ENCODE peak calls at places on chromosomes 4 and X, in five cellular contexts. I is left lung, W is coronary artery, D is NCI-H2081, X is pulmonary artery endothelial cell. Q is an unnamed sample.

GRCh38 chr4:112973897-112974296 is 75.6 kb upstream of the ANK2 start:
- DNase-seq in D (peak; percentile 23), I (no peak), W (no peak), X (no peak), Q (no peak)

GRCh38 chr4:141668200-141668599 is 31.8 kb downstream of the IL15 start:
- DNase-seq in I (no peak), X (no peak), D (no peak), W (no peak), Q (no peak)

GRCh38 chr4:88027611-88028608 is 20.5 kb downstream of the PKD2 start:
- DNase-seq in X (no peak), D (no peak), I (no peak), W (no peak), Q (no peak)

GRCh38 chrX:10197597-10198210 is 40.9 kb downstream of the CLCN4 start:
- DNase-seq in I (no peak), D (peak; percentile 92), W (no peak), X (no peak), Q (no peak)

GRCh38 chr4:183637461-183637860 is 21.5 kb downstream of the RWDD4 start:
- DNase-seq in I (no peak), X (no peak), W (no peak), D (no peak), Q (peak; percentile 36)

GRCh38 chr4:106273831-106274230 is 42.2 kb downstream of the TBCK start:
- DNase-seq in I (no peak), W (no peak), X (peak; percentile 11), D (no peak), Q (peak; percentile 78)

GRCh38 chrX:13418126-13419091 is 98.6 kb upstream of the ATXN3L start:
- DNase-seq in D (no peak), I (no peak), X (no peak), W (no peak), Q (peak; percentile 45)

GRCh38 chr4:26854701-26855100 is 5.9 kb upstream of the STIM2 start:
- DNase-seq in D (peak; percentile 23), W (no peak), X (no peak), I (no peak), Q (no peak)

GRCh38 chr4:168503652-168504362 is 7.0 kb downstream of the PALLD start:
- DNase-seq in I (no peak), X (no peak), D (no peak), W (no peak), Q (peak; percentile 88)

GRCh38 chr4:7559316-7559715 is 124.6 kb upstream of the PSAPL1 start:
- DNase-seq in D (no peak), I (no peak), W (no peak), X (no peak), Q (no peak)

GRCh38 chr4:82891728-82892466 is 944 bp upstream of the SEC31A start:
- DNase-seq in I (no peak), D (no peak), X (no peak), W (no peak), Q (peak; percentile 22)

GRCh38 chr4:2829321-2829932 is 14.2 kb upstream of the ADD1 start:
- DNase-seq in D (no peak), X (no peak), I (no peak), W (no peak), Q (no peak)

GRCh38 chr4:152118108-152118507 is 357.3 kb upstream of the GATB start:
- DNase-seq in D (peak; percentile 71), W (no peak), I (no peak), X (no peak), Q (no peak)

GRCh38 chr4:156778093-156778492 is 193.5 kb downstream of the PDGFC start:
- DNase-seq in D (no peak), I (no peak), X (no peak), W (no peak), Q (no peak)

GRCh38 chr4:38757945-38758344 is 24.8 kb downstream of the TLR10 start:
- DNase-seq in W (no peak), I (no peak), D (peak; percentile 12), X (no peak), Q (no peak)

GRCh38 chrX:70470850-70471289 is 26.2 kb downstream of the DLG3 start:
- DNase-seq in X (no peak), W (no peak), D (no peak), I (no peak), Q (no peak)

GRCh38 chrX:150767045-150767395 is 73.8 kb downstream of the MTMR1 start:
- DNase-seq in W (no peak), X (no peak), D (no peak), I (no peak), Q (peak; percentile 7)

GRCh38 chrX:41389311-41389888 is 55.4 kb downstream of the DDX3X start:
- DNase-seq in X (no peak), I (no peak), W (no peak), D (no peak), Q (no peak)

GRCh38 chr4:88938138-88938537 is 118.8 kb downstream of the FAM13A start:
- DNase-seq in I (no peak), X (no peak), W (no peak), D (no peak), Q (peak; percentile 24)

GRCh38 chr4:48129307-48130014 is 4.6 kb downstream of the TXK start:
- DNase-seq in X (no peak), W (no peak), D (no peak), I (no peak), Q (no peak)

GRCh38 chrX:72554448-72555140 is 18.0 kb downstream of the HDAC8 start:
- DNase-seq in X (no peak), D (no peak), W (no peak), I (no peak), Q (no peak)

GRCh38 chr4:107863850-107864371 is 39.2 kb downstream of the SGMS2 start:
- DNase-seq in W (no peak), X (peak; percentile 37), D (peak; percentile 34), I (no peak), Q (peak; percentile 90)

GRCh38 chrX:37975421-37975820 is 30.9 kb upstream of the SYTL5 start:
- DNase-seq in X (no peak), I (no peak), W (no peak), D (no peak), Q (no peak)

GRCh38 chrX:153766098-153766817 is 2.2 kb downstream of the PLXNB3 start:
- DNase-seq in W (no peak), D (no peak), X (peak; percentile 13), I (peak; percentile 58), Q (peak; percentile 53)

GRCh38 chrX:104621781-104622180 is 55.8 kb downstream of the IL1RAPL2 start:
- DNase-seq in X (no peak), D (no peak), I (no peak), W (no peak), Q (no peak)

GRCh38 chr4:81137446-81137845 is 77.6 kb downstream of the PRKG2 start:
- DNase-seq in I (no peak), D (no peak), X (no peak), W (no peak), Q (no peak)

GRCh38 chr4:73945674-73946449 is 36.0 kb downstream of the PF4 start:
- DNase-seq in X (no peak), W (no peak), D (no peak), I (no peak), Q (no peak)

GRCh38 chr4:85029453-85029852 is 63.0 kb upstream of the WDFY3 start:
- DNase-seq in X (no peak), W (no peak), D (no peak), I (no peak), Q (no peak)

GRCh38 chr4:73704314-73705055 is 35.9 kb upstream of the CXCL8 start:
- DNase-seq in W (peak; percentile 86), D (no peak), I (no peak), X (peak; percentile 98), Q (peak; percentile 99)

GRCh38 chr4:124415206-124415605 is 297.3 kb downstream of the ANKRD50 start:
- DNase-seq in W (no peak), D (no peak), X (no peak), I (no peak), Q (no peak)

Q was measured in lung microvascular endothelial cell.